ENCODE peak calls at places on chromosomes 6 and 20, in five cellular contexts. L, O, M, N and V are unnamed samples.

GRCh38 chr6:77466055-77467028 is 3.1 kb upstream of the HTR1B start:
- DNase-seq in L (no peak), O (no peak), M (peak), N (peak), V (no peak)

GRCh38 chr6:112296122-112296521 is 41.8 kb upstream of the LAMA4 start:
- DNase-seq in L (no peak), O (no peak), M (peak), N (peak), V (no peak)

GRCh38 chr6:139186242-139186641 is 51.4 kb downstream of the HECA start:
- DNase-seq in L (no peak), O (no peak), M (no peak), N (no peak), V (no peak)

GRCh38 chr6:107800564-107801164 is 23.4 kb downstream of the SCML4 start:
- DNase-seq in L (no peak), O (no peak), M (no peak), N (no peak), V (peak)

GRCh38 chr6:132443206-132443605 is 41.9 kb upstream of the MOXD1 start:
- DNase-seq in L (no peak), O (no peak), M (peak), N (peak), V (no peak)

GRCh38 chr6:149454405-149454848 is 30.4 kb downstream of the ZC3H12D start:
- DNase-seq in L (no peak), O (peak), M (no peak), N (peak), V (no peak)

GRCh38 chr20:24695529-24696225 is 226.2 kb downstream of the SYNDIG1 start:
- DNase-seq in L (peak), O (no peak), M (no peak), N (no peak), V (no peak)

GRCh38 chr6:45132683-45133294 is 195.3 kb upstream of the RUNX2 start:
- DNase-seq in L (no peak), O (no peak), M (no peak), N (no peak), V (no peak)

GRCh38 chr20:12928755-12929401 is 79.9 kb upstream of the SPTLC3 start:
- DNase-seq in L (no peak), O (no peak), M (peak), N (peak), V (peak)

GRCh38 chr6:129628101-129628815 is 81.7 kb downstream of the ARHGAP18 start:
- DNase-seq in L (no peak), O (no peak), M (no peak), N (no peak), V (no peak)

GRCh38 chr6:138231399-138231886 is 13.2 kb upstream of the PBOV1 start:
- DNase-seq in L (no peak), O (peak), M (no peak), N (peak), V (no peak)

GRCh38 chr6:107698146-107698545 is 126.0 kb downstream of the SCML4 start:
- DNase-seq in L (no peak), O (no peak), M (no peak), N (peak), V (no peak)

GRCh38 chr6:105431226-105431625 is 28.3 kb upstream of the PREP start:
- DNase-seq in L (no peak), O (peak), M (peak), N (peak), V (peak)

GRCh38 chr20:51321343-51322163 is 221.0 kb downstream of the NFATC2 start:
- DNase-seq in L (no peak), O (no peak), M (no peak), N (no peak), V (no peak)

GRCh38 chr6:23591761-23592160 is 534.3 kb upstream of the NRSN1 start:
- DNase-seq in L (no peak), O (no peak), M (no peak), N (no peak), V (no peak)